ENCODE peak calls at places on chromosome 1, in nine cellular contexts. One of them, this sample, is unnamed.

GRCh38 chr1:202951437-202951836 is 6.7 kb downstream of the ADIPOR1 start:
- DNase-seq in activated naive CD4-positive, alpha-beta T cell: no peak
- DNase-seq in activated CD4-positive, alpha-beta T cell treated with anti-CD3 and anti-CD28 coated beads, Interleukin-2, amount 50 U/mL, for 1 hour: no peak
- DNase-seq in GM12864: no peak
- DNase-seq in WTC11: no peak
- DNase-seq in HFF-Myc: no peak
- DNase-seq in central memory CD4-positive, alpha-beta T cell: no peak
- DNase-seq in SW480: no peak
- DNase-seq in Right ventricle myocardium superior: no peak
- DNase-seq in this sample: no peak

GRCh38 chr1:245648749-245649517 is 494.1 kb downstream of the KIF26B start:
- DNase-seq in activated naive CD4-positive, alpha-beta T cell: no peak
- DNase-seq in activated CD4-positive, alpha-beta T cell treated with anti-CD3 and anti-CD28 coated beads, Interleukin-2, amount 50 U/mL, for 1 hour: no peak
- DNase-seq in GM12864: peak
- DNase-seq in WTC11: no peak
- DNase-seq in HFF-Myc: no peak
- DNase-seq in central memory CD4-positive, alpha-beta T cell: no peak
- DNase-seq in SW480: no peak
- DNase-seq in Right ventricle myocardium superior: no peak
- DNase-seq in this sample: no peak

GRCh38 chr1:221631551-221631950 is 110.3 kb downstream of the DUSP10 start:
- DNase-seq in activated naive CD4-positive, alpha-beta T cell: no peak
- DNase-seq in activated CD4-positive, alpha-beta T cell treated with anti-CD3 and anti-CD28 coated beads, Interleukin-2, amount 50 U/mL, for 1 hour: no peak
- DNase-seq in GM12864: no peak
- DNase-seq in WTC11: no peak
- DNase-seq in HFF-Myc: no peak
- DNase-seq in central memory CD4-positive, alpha-beta T cell: no peak
- DNase-seq in SW480: no peak
- DNase-seq in Right ventricle myocardium superior: no peak
- DNase-seq in this sample: no peak

GRCh38 chr1:168095476-168095875 is 41.3 kb downstream of the GPR161 start:
- DNase-seq in activated naive CD4-positive, alpha-beta T cell: no peak
- DNase-seq in activated CD4-positive, alpha-beta T cell treated with anti-CD3 and anti-CD28 coated beads, Interleukin-2, amount 50 U/mL, for 1 hour: no peak
- DNase-seq in GM12864: no peak
- DNase-seq in WTC11: no peak
- DNase-seq in HFF-Myc: no peak
- DNase-seq in central memory CD4-positive, alpha-beta T cell: no peak
- DNase-seq in SW480: no peak
- DNase-seq in Right ventricle myocardium superior: no peak
- DNase-seq in this sample: no peak

GRCh38 chr1:200873671-200874397 is 1.1 kb downstream of the GPR25 start:
- DNase-seq in activated naive CD4-positive, alpha-beta T cell: no peak
- DNase-seq in activated CD4-positive, alpha-beta T cell treated with anti-CD3 and anti-CD28 coated beads, Interleukin-2, amount 50 U/mL, for 1 hour: no peak
- DNase-seq in GM12864: no peak
- DNase-seq in WTC11: peak
- DNase-seq in HFF-Myc: no peak
- DNase-seq in central memory CD4-positive, alpha-beta T cell: no peak
- DNase-seq in SW480: no peak
- DNase-seq in Right ventricle myocardium superior: no peak
- DNase-seq in this sample: no peak

GRCh38 chr1:43414634-43415223 is 25.0 kb downstream of the SZT2 start:
- DNase-seq in activated naive CD4-positive, alpha-beta T cell: peak
- DNase-seq in activated CD4-positive, alpha-beta T cell treated with anti-CD3 and anti-CD28 coated beads, Interleukin-2, amount 50 U/mL, for 1 hour: peak
- DNase-seq in GM12864: no peak
- DNase-seq in WTC11: peak
- DNase-seq in HFF-Myc: no peak
- DNase-seq in central memory CD4-positive, alpha-beta T cell: peak
- DNase-seq in SW480: peak
- DNase-seq in Right ventricle myocardium superior: no peak
- DNase-seq in this sample: peak

GRCh38 chr1:236176337-236177336 is 34.3 kb downstream of the GPR137B start:
- DNase-seq in activated naive CD4-positive, alpha-beta T cell: no peak
- DNase-seq in activated CD4-positive, alpha-beta T cell treated with anti-CD3 and anti-CD28 coated beads, Interleukin-2, amount 50 U/mL, for 1 hour: no peak
- DNase-seq in GM12864: no peak
- DNase-seq in WTC11: no peak
- DNase-seq in HFF-Myc: no peak
- DNase-seq in central memory CD4-positive, alpha-beta T cell: no peak
- DNase-seq in SW480: no peak
- DNase-seq in Right ventricle myocardium superior: no peak
- DNase-seq in this sample: no peak

GRCh38 chr1:26283226-26283853 is 3.5 kb downstream of the SH3BGRL3 start:
- DNase-seq in activated naive CD4-positive, alpha-beta T cell: no peak
- DNase-seq in activated CD4-positive, alpha-beta T cell treated with anti-CD3 and anti-CD28 coated beads, Interleukin-2, amount 50 U/mL, for 1 hour: no peak
- DNase-seq in GM12864: no peak
- DNase-seq in WTC11: no peak
- DNase-seq in HFF-Myc: no peak
- DNase-seq in central memory CD4-positive, alpha-beta T cell: no peak
- DNase-seq in SW480: no peak
- DNase-seq in Right ventricle myocardium superior: no peak
- DNase-seq in this sample: no peak

GRCh38 chr1:27532119-27532695 is 42.2 kb upstream of the WASF2 start:
- DNase-seq in activated naive CD4-positive, alpha-beta T cell: no peak
- DNase-seq in activated CD4-positive, alpha-beta T cell treated with anti-CD3 and anti-CD28 coated beads, Interleukin-2, amount 50 U/mL, for 1 hour: no peak
- DNase-seq in GM12864: no peak
- DNase-seq in WTC11: no peak
- DNase-seq in HFF-Myc: no peak
- DNase-seq in central memory CD4-positive, alpha-beta T cell: no peak
- DNase-seq in SW480: no peak
- DNase-seq in Right ventricle myocardium superior: no peak
- DNase-seq in this sample: no peak

GRCh38 chr1:221347706-221348105 is 394.2 kb downstream of the DUSP10 start:
- DNase-seq in activated naive CD4-positive, alpha-beta T cell: no peak
- DNase-seq in activated CD4-positive, alpha-beta T cell treated with anti-CD3 and anti-CD28 coated beads, Interleukin-2, amount 50 U/mL, for 1 hour: no peak
- DNase-seq in GM12864: no peak
- DNase-seq in WTC11: no peak
- DNase-seq in HFF-Myc: no peak
- DNase-seq in central memory CD4-positive, alpha-beta T cell: no peak
- DNase-seq in SW480: no peak
- DNase-seq in Right ventricle myocardium superior: no peak
- DNase-seq in this sample: no peak

GRCh38 chr1:57553666-57554065 is 129.8 kb upstream of the DAB1 start:
- DNase-seq in activated naive CD4-positive, alpha-beta T cell: no peak
- DNase-seq in activated CD4-positive, alpha-beta T cell treated with anti-CD3 and anti-CD28 coated beads, Interleukin-2, amount 50 U/mL, for 1 hour: no peak
- DNase-seq in GM12864: no peak
- DNase-seq in WTC11: no peak
- DNase-seq in HFF-Myc: no peak
- DNase-seq in central memory CD4-positive, alpha-beta T cell: no peak
- DNase-seq in SW480: no peak
- DNase-seq in Right ventricle myocardium superior: no peak
- DNase-seq in this sample: no peak

GRCh38 chr1:12650001-12650421 is 6.1 kb downstream of the AADACL4 start:
- DNase-seq in activated naive CD4-positive, alpha-beta T cell: no peak
- DNase-seq in activated CD4-positive, alpha-beta T cell treated with anti-CD3 and anti-CD28 coated beads, Interleukin-2, amount 50 U/mL, for 1 hour: no peak
- DNase-seq in GM12864: no peak
- DNase-seq in WTC11: no peak
- DNase-seq in HFF-Myc: peak
- DNase-seq in central memory CD4-positive, alpha-beta T cell: no peak
- DNase-seq in SW480: no peak
- DNase-seq in Right ventricle myocardium superior: no peak
- DNase-seq in this sample: no peak

GRCh38 chr1:185440877-185441276 is 123.8 kb upstream of the IVNS1ABP start:
- DNase-seq in activated naive CD4-positive, alpha-beta T cell: no peak
- DNase-seq in activated CD4-positive, alpha-beta T cell treated with anti-CD3 and anti-CD28 coated beads, Interleukin-2, amount 50 U/mL, for 1 hour: no peak
- DNase-seq in GM12864: no peak
- DNase-seq in WTC11: no peak
- DNase-seq in HFF-Myc: no peak
- DNase-seq in central memory CD4-positive, alpha-beta T cell: no peak
- DNase-seq in SW480: no peak
- DNase-seq in Right ventricle myocardium superior: no peak
- DNase-seq in this sample: no peak

GRCh38 chr1:64107041-64107440 is 96.4 kb upstream of the UBE2U start:
- DNase-seq in activated naive CD4-positive, alpha-beta T cell: no peak
- DNase-seq in activated CD4-positive, alpha-beta T cell treated with anti-CD3 and anti-CD28 coated beads, Interleukin-2, amount 50 U/mL, for 1 hour: no peak
- DNase-seq in GM12864: no peak
- DNase-seq in WTC11: no peak
- DNase-seq in HFF-Myc: no peak
- DNase-seq in central memory CD4-positive, alpha-beta T cell: no peak
- DNase-seq in SW480: no peak
- DNase-seq in Right ventricle myocardium superior: no peak
- DNase-seq in this sample: no peak

GRCh38 chr1:93904228-93904627 is 5.0 kb downstream of the GCLM start:
- DNase-seq in activated naive CD4-positive, alpha-beta T cell: no peak
- DNase-seq in activated CD4-positive, alpha-beta T cell treated with anti-CD3 and anti-CD28 coated beads, Interleukin-2, amount 50 U/mL, for 1 hour: no peak
- DNase-seq in GM12864: no peak
- DNase-seq in WTC11: no peak
- DNase-seq in HFF-Myc: no peak
- DNase-seq in central memory CD4-positive, alpha-beta T cell: peak
- DNase-seq in SW480: no peak
- DNase-seq in Right ventricle myocardium superior: no peak
- DNase-seq in this sample: no peak

GRCh38 chr1:172277989-172278388 is 142.5 kb upstream of the C1orf105 start:
- DNase-seq in activated naive CD4-positive, alpha-beta T cell: no peak
- DNase-seq in activated CD4-positive, alpha-beta T cell treated with anti-CD3 and anti-CD28 coated beads, Interleukin-2, amount 50 U/mL, for 1 hour: no peak
- DNase-seq in GM12864: no peak
- DNase-seq in WTC11: no peak
- DNase-seq in HFF-Myc: no peak
- DNase-seq in central memory CD4-positive, alpha-beta T cell: no peak
- DNase-seq in SW480: no peak
- DNase-seq in Right ventricle myocardium superior: no peak
- DNase-seq in this sample: no peak

GRCh38 chr1:25906644-25907300 is 553 bp upstream of the STMN1 start:
- DNase-seq in activated naive CD4-positive, alpha-beta T cell: peak
- DNase-seq in activated CD4-positive, alpha-beta T cell treated with anti-CD3 and anti-CD28 coated beads, Interleukin-2, amount 50 U/mL, for 1 hour: peak
- DNase-seq in GM12864: no peak
- DNase-seq in WTC11: peak
- DNase-seq in HFF-Myc: no peak
- DNase-seq in central memory CD4-positive, alpha-beta T cell: peak
- DNase-seq in SW480: peak
- DNase-seq in Right ventricle myocardium superior: no peak
- DNase-seq in this sample: peak

GRCh38 chr1:33500547-33500946 is 28.1 kb downstream of the ZSCAN20 start:
- DNase-seq in activated naive CD4-positive, alpha-beta T cell: no peak
- DNase-seq in activated CD4-positive, alpha-beta T cell treated with anti-CD3 and anti-CD28 coated beads, Interleukin-2, amount 50 U/mL, for 1 hour: no peak
- DNase-seq in GM12864: no peak
- DNase-seq in WTC11: no peak
- DNase-seq in HFF-Myc: no peak
- DNase-seq in central memory CD4-positive, alpha-beta T cell: no peak
- DNase-seq in SW480: no peak
- DNase-seq in Right ventricle myocardium superior: no peak
- DNase-seq in this sample: no peak

GRCh38 chr1:71093938-71094337 is 13.1 kb upstream of the ZRANB2 start:
- DNase-seq in activated naive CD4-positive, alpha-beta T cell: no peak
- DNase-seq in activated CD4-positive, alpha-beta T cell treated with anti-CD3 and anti-CD28 coated beads, Interleukin-2, amount 50 U/mL, for 1 hour: no peak
- DNase-seq in GM12864: no peak
- DNase-seq in WTC11: no peak
- DNase-seq in HFF-Myc: no peak
- DNase-seq in central memory CD4-positive, alpha-beta T cell: no peak
- DNase-seq in SW480: peak
- DNase-seq in Right ventricle myocardium superior: no peak
- DNase-seq in this sample: no peak

GRCh38 chr1:232477728-232478127 is 152.2 kb downstream of the SIPA1L2 start:
- DNase-seq in activated naive CD4-positive, alpha-beta T cell: no peak
- DNase-seq in activated CD4-positive, alpha-beta T cell treated with anti-CD3 and anti-CD28 coated beads, Interleukin-2, amount 50 U/mL, for 1 hour: no peak
- DNase-seq in GM12864: no peak
- DNase-seq in WTC11: no peak
- DNase-seq in HFF-Myc: peak
- DNase-seq in central memory CD4-positive, alpha-beta T cell: no peak
- DNase-seq in SW480: no peak
- DNase-seq in Right ventricle myocardium superior: no peak
- DNase-seq in this sample: no peak

GRCh38 chr1:39507230-39507928 is 15.9 kb downstream of the BMP8A start:
- DNase-seq in activated naive CD4-positive, alpha-beta T cell: no peak
- DNase-seq in activated CD4-positive, alpha-beta T cell treated with anti-CD3 and anti-CD28 coated beads, Interleukin-2, amount 50 U/mL, for 1 hour: no peak
- DNase-seq in GM12864: no peak
- DNase-seq in WTC11: peak
- DNase-seq in HFF-Myc: no peak
- DNase-seq in central memory CD4-positive, alpha-beta T cell: no peak
- DNase-seq in SW480: no peak
- DNase-seq in Right ventricle myocardium superior: no peak
- DNase-seq in this sample: no peak

GRCh38 chr1:197998110-197998509 is 80.9 kb downstream of the LHX9 start:
- DNase-seq in activated naive CD4-positive, alpha-beta T cell: no peak
- DNase-seq in activated CD4-positive, alpha-beta T cell treated with anti-CD3 and anti-CD28 coated beads, Interleukin-2, amount 50 U/mL, for 1 hour: no peak
- DNase-seq in GM12864: no peak
- DNase-seq in WTC11: peak
- DNase-seq in HFF-Myc: no peak
- DNase-seq in central memory CD4-positive, alpha-beta T cell: no peak
- DNase-seq in SW480: no peak
- DNase-seq in Right ventricle myocardium superior: no peak
- DNase-seq in this sample: no peak

GRCh38 chr1:224666911-224667310 is 50.8 kb downstream of the CNIH3 start:
- DNase-seq in activated naive CD4-positive, alpha-beta T cell: no peak
- DNase-seq in activated CD4-positive, alpha-beta T cell treated with anti-CD3 and anti-CD28 coated beads, Interleukin-2, amount 50 U/mL, for 1 hour: no peak
- DNase-seq in GM12864: no peak
- DNase-seq in WTC11: no peak
- DNase-seq in HFF-Myc: no peak
- DNase-seq in central memory CD4-positive, alpha-beta T cell: no peak
- DNase-seq in SW480: no peak
- DNase-seq in Right ventricle myocardium superior: no peak
- DNase-seq in this sample: no peak

GRCh38 chr1:112393634-112393976 is 2.4 kb upstream of the CTTNBP2NL start:
- DNase-seq in activated naive CD4-positive, alpha-beta T cell: no peak
- DNase-seq in activated CD4-positive, alpha-beta T cell treated with anti-CD3 and anti-CD28 coated beads, Interleukin-2, amount 50 U/mL, for 1 hour: no peak
- DNase-seq in GM12864: no peak
- DNase-seq in WTC11: no peak
- DNase-seq in HFF-Myc: no peak
- DNase-seq in central memory CD4-positive, alpha-beta T cell: no peak
- DNase-seq in SW480: no peak
- DNase-seq in Right ventricle myocardium superior: no peak
- DNase-seq in this sample: no peak

GRCh38 chr1:3132685-3133084 is 63.7 kb downstream of the PRDM16 start:
- DNase-seq in activated naive CD4-positive, alpha-beta T cell: no peak
- DNase-seq in activated CD4-positive, alpha-beta T cell treated with anti-CD3 and anti-CD28 coated beads, Interleukin-2, amount 50 U/mL, for 1 hour: no peak
- DNase-seq in GM12864: no peak
- DNase-seq in WTC11: no peak
- DNase-seq in HFF-Myc: no peak
- DNase-seq in central memory CD4-positive, alpha-beta T cell: no peak
- DNase-seq in SW480: no peak
- DNase-seq in Right ventricle myocardium superior: no peak
- DNase-seq in this sample: no peak

GRCh38 chr1:1565340-1565739 is 9.3 kb downstream of the SSU72 start:
- DNase-seq in activated naive CD4-positive, alpha-beta T cell: no peak
- DNase-seq in activated CD4-positive, alpha-beta T cell treated with anti-CD3 and anti-CD28 coated beads, Interleukin-2, amount 50 U/mL, for 1 hour: no peak
- DNase-seq in GM12864: no peak
- DNase-seq in WTC11: no peak
- DNase-seq in HFF-Myc: no peak
- DNase-seq in central memory CD4-positive, alpha-beta T cell: no peak
- DNase-seq in SW480: no peak
- DNase-seq in Right ventricle myocardium superior: no peak
- DNase-seq in this sample: no peak

GRCh38 chr1:183092350-183092749 is 69.1 kb downstream of the LAMC1 start:
- DNase-seq in activated naive CD4-positive, alpha-beta T cell: no peak
- DNase-seq in activated CD4-positive, alpha-beta T cell treated with anti-CD3 and anti-CD28 coated beads, Interleukin-2, amount 50 U/mL, for 1 hour: no peak
- DNase-seq in GM12864: no peak
- DNase-seq in WTC11: no peak
- DNase-seq in HFF-Myc: no peak
- DNase-seq in central memory CD4-positive, alpha-beta T cell: no peak
- DNase-seq in SW480: no peak
- DNase-seq in Right ventricle myocardium superior: no peak
- DNase-seq in this sample: no peak

GRCh38 chr1:205301220-205301821 is 20.2 kb downstream of the NUAK2 start:
- DNase-seq in activated naive CD4-positive, alpha-beta T cell: no peak
- DNase-seq in activated CD4-positive, alpha-beta T cell treated with anti-CD3 and anti-CD28 coated beads, Interleukin-2, amount 50 U/mL, for 1 hour: no peak
- DNase-seq in GM12864: no peak
- DNase-seq in WTC11: peak
- DNase-seq in HFF-Myc: peak
- DNase-seq in central memory CD4-positive, alpha-beta T cell: no peak
- DNase-seq in SW480: peak
- DNase-seq in Right ventricle myocardium superior: no peak
- DNase-seq in this sample: no peak

GRCh38 chr1:2103901-2104590 is 53.8 kb downstream of the PRKCZ start:
- DNase-seq in activated naive CD4-positive, alpha-beta T cell: no peak
- DNase-seq in activated CD4-positive, alpha-beta T cell treated with anti-CD3 and anti-CD28 coated beads, Interleukin-2, amount 50 U/mL, for 1 hour: no peak
- DNase-seq in GM12864: no peak
- DNase-seq in WTC11: no peak
- DNase-seq in HFF-Myc: no peak
- DNase-seq in central memory CD4-positive, alpha-beta T cell: no peak
- DNase-seq in SW480: no peak
- DNase-seq in Right ventricle myocardium superior: peak
- DNase-seq in this sample: no peak

GRCh38 chr1:74895411-74895810 is 162.5 kb downstream of the TYW3 start:
- DNase-seq in activated naive CD4-positive, alpha-beta T cell: no peak
- DNase-seq in activated CD4-positive, alpha-beta T cell treated with anti-CD3 and anti-CD28 coated beads, Interleukin-2, amount 50 U/mL, for 1 hour: no peak
- DNase-seq in GM12864: no peak
- DNase-seq in WTC11: no peak
- DNase-seq in HFF-Myc: no peak
- DNase-seq in central memory CD4-positive, alpha-beta T cell: no peak
- DNase-seq in SW480: no peak
- DNase-seq in Right ventricle myocardium superior: no peak
- DNase-seq in this sample: no peak

GRCh38 chr1:228957535-228957934 is 222.3 kb downstream of the RHOU start:
- DNase-seq in activated naive CD4-positive, alpha-beta T cell: no peak
- DNase-seq in activated CD4-positive, alpha-beta T cell treated with anti-CD3 and anti-CD28 coated beads, Interleukin-2, amount 50 U/mL, for 1 hour: no peak
- DNase-seq in GM12864: no peak
- DNase-seq in WTC11: no peak
- DNase-seq in HFF-Myc: no peak
- DNase-seq in central memory CD4-positive, alpha-beta T cell: no peak
- DNase-seq in SW480: no peak
- DNase-seq in Right ventricle myocardium superior: no peak
- DNase-seq in this sample: no peak

This sample was measured in CD8-positive, alpha-beta T cell.